ENCODE peak calls at places on chromosomes 13 and 19, in six cellular contexts. One of them, this sample, is unnamed.

GRCh38 chr13:27353166-27353583 is 71.2 kb upstream of the GTF3A start:
- DNase-seq in activated B cell treated with CpG ODN at 0.5 μM for 24 hours: no peak
- DNase-seq in PC-9: no peak
- DNase-seq in AG08395: peak; percentile 45
- DNase-seq in T-helper 2 cell: no peak
- DNase-seq in NCI-H460: no peak
- DNase-seq in this sample: no peak

GRCh38 chr19:33687761-33688656 is 66.3 kb downstream of the CHST8 start:
- DNase-seq in activated B cell treated with CpG ODN at 0.5 μM for 24 hours: no peak
- DNase-seq in T-helper 2 cell: no peak
- DNase-seq in PC-9: no peak
- DNase-seq in AG08395: no peak
- DNase-seq in NCI-H460: no peak
- DNase-seq in this sample: no peak

GRCh38 chr19:19627716-19628498 is at the start of gene LPAR2:
- DNase-seq in T-helper 2 cell: peak; percentile 75
- DNase-seq in activated B cell treated with CpG ODN at 0.5 μM for 24 hours: peak; percentile 81
- DNase-seq in PC-9: peak; percentile 71
- DNase-seq in AG08395: peak; percentile 41
- DNase-seq in NCI-H460: no peak
- DNase-seq in this sample: peak; percentile 84

GRCh38 chr13:50006426-50007135 is 8.7 kb upstream of the KCNRG start:
- DNase-seq in AG08395: peak; percentile 7
- DNase-seq in T-helper 2 cell: no peak
- DNase-seq in activated B cell treated with CpG ODN at 0.5 μM for 24 hours: no peak
- DNase-seq in NCI-H460: no peak
- DNase-seq in PC-9: no peak
- DNase-seq in this sample: no peak

GRCh38 chr19:44866672-44867071 is 20.6 kb downstream of the NECTIN2 start:
- DNase-seq in AG08395: no peak
- DNase-seq in T-helper 2 cell: no peak
- DNase-seq in activated B cell treated with CpG ODN at 0.5 μM for 24 hours: no peak
- DNase-seq in PC-9: no peak
- DNase-seq in NCI-H460: no peak
- DNase-seq in this sample: no peak

GRCh38 chr13:40109324-40109958 is 454.0 kb downstream of the COG6 start:
- DNase-seq in activated B cell treated with CpG ODN at 0.5 μM for 24 hours: no peak
- DNase-seq in T-helper 2 cell: no peak
- DNase-seq in PC-9: peak; percentile 38
- DNase-seq in NCI-H460: peak; percentile 53
- DNase-seq in AG08395: peak; percentile 85
- DNase-seq in this sample: no peak

GRCh38 chr13:96403241-96403640 is 313.3 kb downstream of the HS6ST3 start:
- DNase-seq in NCI-H460: no peak
- DNase-seq in activated B cell treated with CpG ODN at 0.5 μM for 24 hours: no peak
- DNase-seq in T-helper 2 cell: no peak
- DNase-seq in PC-9: no peak
- DNase-seq in AG08395: no peak
- DNase-seq in this sample: no peak

GRCh38 chr13:35906636-35907035 is 224.5 kb downstream of the DCLK1 start:
- DNase-seq in NCI-H460: no peak
- DNase-seq in activated B cell treated with CpG ODN at 0.5 μM for 24 hours: no peak
- DNase-seq in T-helper 2 cell: no peak
- DNase-seq in PC-9: no peak
- DNase-seq in AG08395: no peak
- DNase-seq in this sample: no peak

GRCh38 chr13:35855531-35856019 is 275.6 kb downstream of the DCLK1 start:
- DNase-seq in AG08395: peak; percentile 40
- DNase-seq in T-helper 2 cell: no peak
- DNase-seq in activated B cell treated with CpG ODN at 0.5 μM for 24 hours: no peak
- DNase-seq in NCI-H460: peak; percentile 54
- DNase-seq in PC-9: peak; percentile 76
- DNase-seq in this sample: no peak

GRCh38 chr13:27001705-27002104 is 169.9 kb downstream of the USP12 start:
- DNase-seq in AG08395: no peak
- DNase-seq in PC-9: no peak
- DNase-seq in activated B cell treated with CpG ODN at 0.5 μM for 24 hours: no peak
- DNase-seq in NCI-H460: no peak
- DNase-seq in T-helper 2 cell: no peak
- DNase-seq in this sample: no peak

GRCh38 chr13:66069570-66069969 is 1160.6 kb downstream of the PCDH9 start:
- DNase-seq in T-helper 2 cell: no peak
- DNase-seq in AG08395: peak; percentile 2
- DNase-seq in activated B cell treated with CpG ODN at 0.5 μM for 24 hours: no peak
- DNase-seq in NCI-H460: no peak
- DNase-seq in PC-9: no peak
- DNase-seq in this sample: no peak

GRCh38 chr19:12000152-12000981 is 35.1 kb downstream of the ZNF433 start:
- DNase-seq in NCI-H460: no peak
- DNase-seq in PC-9: no peak
- DNase-seq in AG08395: peak; percentile 32
- DNase-seq in T-helper 2 cell: no peak
- DNase-seq in activated B cell treated with CpG ODN at 0.5 μM for 24 hours: peak; percentile 23
- DNase-seq in this sample: no peak

GRCh38 chr13:52615817-52616216 is 26.4 kb upstream of the HNRNPA1L2 start:
- DNase-seq in NCI-H460: no peak
- DNase-seq in AG08395: peak; percentile 5
- DNase-seq in T-helper 2 cell: no peak
- DNase-seq in PC-9: no peak
- DNase-seq in activated B cell treated with CpG ODN at 0.5 μM for 24 hours: no peak
- DNase-seq in this sample: peak; percentile 11

GRCh38 chr13:66635526-66635925 is 594.6 kb downstream of the PCDH9 start:
- DNase-seq in PC-9: peak; percentile 0
- DNase-seq in activated B cell treated with CpG ODN at 0.5 μM for 24 hours: no peak
- DNase-seq in AG08395: peak; percentile 62
- DNase-seq in T-helper 2 cell: no peak
- DNase-seq in NCI-H460: peak; percentile 9
- DNase-seq in this sample: no peak

GRCh38 chr13:46094478-46094877 is 10.4 kb downstream of the CPB2 start:
- DNase-seq in AG08395: no peak
- DNase-seq in activated B cell treated with CpG ODN at 0.5 μM for 24 hours: no peak
- DNase-seq in PC-9: no peak
- DNase-seq in NCI-H460: no peak
- DNase-seq in T-helper 2 cell: no peak
- DNase-seq in this sample: no peak

GRCh38 chr13:19720039-19720438 is 62.7 kb downstream of the PSPC1 start:
- DNase-seq in AG08395: no peak
- DNase-seq in activated B cell treated with CpG ODN at 0.5 μM for 24 hours: no peak
- DNase-seq in NCI-H460: no peak
- DNase-seq in T-helper 2 cell: no peak
- DNase-seq in PC-9: no peak
- DNase-seq in this sample: no peak

GRCh38 chr13:55361141-55361540 is 1779.6 kb upstream of the PRR20A start:
- DNase-seq in PC-9: no peak
- DNase-seq in NCI-H460: no peak
- DNase-seq in AG08395: no peak
- DNase-seq in activated B cell treated with CpG ODN at 0.5 μM for 24 hours: no peak
- DNase-seq in T-helper 2 cell: no peak
- DNase-seq in this sample: no peak

GRCh38 chr13:53121879-53122278 is 93.3 kb downstream of the OLFM4 start:
- DNase-seq in T-helper 2 cell: no peak
- DNase-seq in activated B cell treated with CpG ODN at 0.5 μM for 24 hours: no peak
- DNase-seq in AG08395: no peak
- DNase-seq in NCI-H460: no peak
- DNase-seq in PC-9: no peak
- DNase-seq in this sample: no peak

GRCh38 chr13:73835138-73835721 is 299.0 kb downstream of the KLF12 start:
- DNase-seq in activated B cell treated with CpG ODN at 0.5 μM for 24 hours: no peak
- DNase-seq in PC-9: no peak
- DNase-seq in NCI-H460: peak; percentile 36
- DNase-seq in T-helper 2 cell: no peak
- DNase-seq in AG08395: peak; percentile 50
- DNase-seq in this sample: peak; percentile 50

GRCh38 chr13:26022538-26023292 is 29.1 kb downstream of the SHISA2 start:
- DNase-seq in NCI-H460: peak; percentile 21
- DNase-seq in AG08395: peak; percentile 85
- DNase-seq in PC-9: peak; percentile 18
- DNase-seq in activated B cell treated with CpG ODN at 0.5 μM for 24 hours: no peak
- DNase-seq in T-helper 2 cell: no peak
- DNase-seq in this sample: no peak

GRCh38 chr13:48162182-48162581 is 67.3 kb upstream of the MED4 start:
- DNase-seq in PC-9: no peak
- DNase-seq in T-helper 2 cell: no peak
- DNase-seq in activated B cell treated with CpG ODN at 0.5 μM for 24 hours: no peak
- DNase-seq in NCI-H460: no peak
- DNase-seq in AG08395: no peak
- DNase-seq in this sample: no peak

GRCh38 chr13:30726192-30726591 is 9.2 kb upstream of the ALOX5AP start:
- DNase-seq in activated B cell treated with CpG ODN at 0.5 μM for 24 hours: no peak
- DNase-seq in T-helper 2 cell: no peak
- DNase-seq in NCI-H460: no peak
- DNase-seq in AG08395: no peak
- DNase-seq in PC-9: no peak
- DNase-seq in this sample: no peak

GRCh38 chr13:97567510-97568243 is 133.7 kb downstream of the RAP2A start:
- DNase-seq in T-helper 2 cell: no peak
- DNase-seq in activated B cell treated with CpG ODN at 0.5 μM for 24 hours: no peak
- DNase-seq in PC-9: peak; percentile 74
- DNase-seq in NCI-H460: peak; percentile 9
- DNase-seq in AG08395: peak; percentile 53
- DNase-seq in this sample: no peak

GRCh38 chr13:100269837-100270236 is 180.9 kb downstream of the PCCA start:
- DNase-seq in activated B cell treated with CpG ODN at 0.5 μM for 24 hours: no peak
- DNase-seq in T-helper 2 cell: no peak
- DNase-seq in NCI-H460: no peak
- DNase-seq in PC-9: no peak
- DNase-seq in AG08395: peak; percentile 55
- DNase-seq in this sample: no peak

GRCh38 chr13:40933508-40933907 is 85.6 kb downstream of the ELF1 start:
- DNase-seq in T-helper 2 cell: no peak
- DNase-seq in PC-9: no peak
- DNase-seq in activated B cell treated with CpG ODN at 0.5 μM for 24 hours: no peak
- DNase-seq in AG08395: no peak
- DNase-seq in NCI-H460: no peak
- DNase-seq in this sample: no peak